ENCODE peak calls at places on chromosomes 6 and 20, in seven cellular contexts. One of them, this sample, is unnamed.

GRCh38 chr6:1527098-1527497 is 82.6 kb upstream of the FOXC1 start:
- DNase-seq in nucleus accumbens: peak; percentile 54
- DNase-seq in GM18507: no peak
- DNase-seq in transverse colon: peak; percentile 24
- DNase-seq in type B pancreatic cell: no peak
- DNase-seq in stimulated activated CD4-positive, alpha-beta T cell treated with anti-CD3 and anti-CD28 coated beads, Interleukin-4, amount 100 ng/mL, for 1 hour: peak; percentile 38
- DNase-seq in tibial artery: peak; percentile 78
- DNase-seq in this sample: no peak

GRCh38 chr6:29424575-29424974 is 9.8 kb downstream of the OR12D1 start:
- DNase-seq in type B pancreatic cell: no peak
- DNase-seq in nucleus accumbens: no peak
- DNase-seq in GM18507: no peak
- DNase-seq in stimulated activated CD4-positive, alpha-beta T cell treated with anti-CD3 and anti-CD28 coated beads, Interleukin-4, amount 100 ng/mL, for 1 hour: no peak
- DNase-seq in tibial artery: no peak
- DNase-seq in transverse colon: no peak
- DNase-seq in this sample: no peak

GRCh38 chr6:106475280-106475679 is 114.8 kb downstream of the CRYBG1 start:
- DNase-seq in nucleus accumbens: no peak
- DNase-seq in stimulated activated CD4-positive, alpha-beta T cell treated with anti-CD3 and anti-CD28 coated beads, Interleukin-4, amount 100 ng/mL, for 1 hour: no peak
- DNase-seq in GM18507: no peak
- DNase-seq in tibial artery: no peak
- DNase-seq in transverse colon: no peak
- DNase-seq in type B pancreatic cell: no peak
- DNase-seq in this sample: no peak

GRCh38 chr6:139133272-139133671 is 1.6 kb upstream of the HECA start:
- DNase-seq in GM18507: no peak
- DNase-seq in stimulated activated CD4-positive, alpha-beta T cell treated with anti-CD3 and anti-CD28 coated beads, Interleukin-4, amount 100 ng/mL, for 1 hour: no peak
- DNase-seq in transverse colon: peak; percentile 44
- DNase-seq in type B pancreatic cell: no peak
- DNase-seq in tibial artery: no peak
- DNase-seq in nucleus accumbens: no peak
- DNase-seq in this sample: no peak

GRCh38 chr20:5818346-5818681 is 68.1 kb downstream of the SHLD1 start:
- DNase-seq in tibial artery: no peak
- DNase-seq in GM18507: no peak
- DNase-seq in type B pancreatic cell: no peak
- DNase-seq in transverse colon: no peak
- DNase-seq in stimulated activated CD4-positive, alpha-beta T cell treated with anti-CD3 and anti-CD28 coated beads, Interleukin-4, amount 100 ng/mL, for 1 hour: no peak
- DNase-seq in nucleus accumbens: no peak
- DNase-seq in this sample: no peak

GRCh38 chr6:130075879-130076278 is 57.5 kb downstream of the L3MBTL3 start:
- DNase-seq in GM18507: no peak
- DNase-seq in tibial artery: no peak
- DNase-seq in nucleus accumbens: no peak
- DNase-seq in transverse colon: no peak
- DNase-seq in stimulated activated CD4-positive, alpha-beta T cell treated with anti-CD3 and anti-CD28 coated beads, Interleukin-4, amount 100 ng/mL, for 1 hour: no peak
- DNase-seq in type B pancreatic cell: no peak
- DNase-seq in this sample: no peak

GRCh38 chr20:56442381-56443365 is 25.8 kb upstream of the RTF2 start:
- DNase-seq in type B pancreatic cell: no peak
- DNase-seq in tibial artery: peak; percentile 23
- DNase-seq in GM18507: no peak
- DNase-seq in transverse colon: no peak
- DNase-seq in stimulated activated CD4-positive, alpha-beta T cell treated with anti-CD3 and anti-CD28 coated beads, Interleukin-4, amount 100 ng/mL, for 1 hour: no peak
- DNase-seq in nucleus accumbens: no peak
- DNase-seq in this sample: peak; percentile 26

GRCh38 chr6:105357147-105357546 is 45.7 kb downstream of the PREP start:
- DNase-seq in transverse colon: no peak
- DNase-seq in type B pancreatic cell: no peak
- DNase-seq in tibial artery: no peak
- DNase-seq in stimulated activated CD4-positive, alpha-beta T cell treated with anti-CD3 and anti-CD28 coated beads, Interleukin-4, amount 100 ng/mL, for 1 hour: no peak
- DNase-seq in nucleus accumbens: no peak
- DNase-seq in GM18507: no peak
- DNase-seq in this sample: no peak

GRCh38 chr20:29079769-29080690 is 2177.4 kb upstream of the DEFB115 start:
- DNase-seq in stimulated activated CD4-positive, alpha-beta T cell treated with anti-CD3 and anti-CD28 coated beads, Interleukin-4, amount 100 ng/mL, for 1 hour: peak; percentile 25
- DNase-seq in type B pancreatic cell: no peak
- DNase-seq in transverse colon: no peak
- DNase-seq in nucleus accumbens: no peak
- DNase-seq in GM18507: no peak
- DNase-seq in tibial artery: no peak
- DNase-seq in this sample: peak; percentile 66

GRCh38 chr20:61391812-61392520 is 139.9 kb downstream of the CDH4 start:
- DNase-seq in nucleus accumbens: no peak
- DNase-seq in stimulated activated CD4-positive, alpha-beta T cell treated with anti-CD3 and anti-CD28 coated beads, Interleukin-4, amount 100 ng/mL, for 1 hour: no peak
- DNase-seq in GM18507: no peak
- DNase-seq in tibial artery: no peak
- DNase-seq in transverse colon: no peak
- DNase-seq in type B pancreatic cell: no peak
- DNase-seq in this sample: no peak

GRCh38 chr20:59560588-59561227 is 43.6 kb upstream of the PHACTR3 start:
- DNase-seq in stimulated activated CD4-positive, alpha-beta T cell treated with anti-CD3 and anti-CD28 coated beads, Interleukin-4, amount 100 ng/mL, for 1 hour: no peak
- DNase-seq in nucleus accumbens: no peak
- DNase-seq in transverse colon: no peak
- DNase-seq in type B pancreatic cell: no peak
- DNase-seq in GM18507: no peak
- DNase-seq in tibial artery: no peak
- DNase-seq in this sample: no peak

GRCh38 chr6:111601875-111602274 is 3.8 kb downstream of the TRAF3IP2 start:
- DNase-seq in type B pancreatic cell: no peak
- DNase-seq in GM18507: no peak
- DNase-seq in nucleus accumbens: no peak
- DNase-seq in tibial artery: peak; percentile 82
- DNase-seq in stimulated activated CD4-positive, alpha-beta T cell treated with anti-CD3 and anti-CD28 coated beads, Interleukin-4, amount 100 ng/mL, for 1 hour: no peak
- DNase-seq in transverse colon: peak; percentile 40
- DNase-seq in this sample: no peak

GRCh38 chr6:49890988-49891387 is 24.7 kb upstream of the CRISP1 start:
- DNase-seq in transverse colon: no peak
- DNase-seq in GM18507: no peak
- DNase-seq in nucleus accumbens: no peak
- DNase-seq in tibial artery: no peak
- DNase-seq in type B pancreatic cell: no peak
- DNase-seq in stimulated activated CD4-positive, alpha-beta T cell treated with anti-CD3 and anti-CD28 coated beads, Interleukin-4, amount 100 ng/mL, for 1 hour: no peak
- DNase-seq in this sample: no peak

GRCh38 chr6:4603291-4603690 is 172.9 kb upstream of the CDYL start:
- DNase-seq in tibial artery: peak; percentile 82
- DNase-seq in type B pancreatic cell: no peak
- DNase-seq in nucleus accumbens: no peak
- DNase-seq in transverse colon: peak; percentile 17
- DNase-seq in GM18507: no peak
- DNase-seq in stimulated activated CD4-positive, alpha-beta T cell treated with anti-CD3 and anti-CD28 coated beads, Interleukin-4, amount 100 ng/mL, for 1 hour: no peak
- DNase-seq in this sample: no peak

GRCh38 chr6:29992792-29993191 is 50.5 kb downstream of the HLA-A start:
- DNase-seq in GM18507: no peak
- DNase-seq in stimulated activated CD4-positive, alpha-beta T cell treated with anti-CD3 and anti-CD28 coated beads, Interleukin-4, amount 100 ng/mL, for 1 hour: no peak
- DNase-seq in tibial artery: no peak
- DNase-seq in transverse colon: no peak
- DNase-seq in type B pancreatic cell: no peak
- DNase-seq in nucleus accumbens: no peak
- DNase-seq in this sample: no peak

GRCh38 chr6:129677634-129678325 is 32.2 kb downstream of the ARHGAP18 start:
- DNase-seq in transverse colon: no peak
- DNase-seq in GM18507: no peak
- DNase-seq in stimulated activated CD4-positive, alpha-beta T cell treated with anti-CD3 and anti-CD28 coated beads, Interleukin-4, amount 100 ng/mL, for 1 hour: no peak
- DNase-seq in nucleus accumbens: no peak
- DNase-seq in tibial artery: no peak
- DNase-seq in type B pancreatic cell: no peak
- DNase-seq in this sample: no peak

GRCh38 chr6:3610206-3610605 is 141.3 kb downstream of the PXDC1 start:
- DNase-seq in stimulated activated CD4-positive, alpha-beta T cell treated with anti-CD3 and anti-CD28 coated beads, Interleukin-4, amount 100 ng/mL, for 1 hour: no peak
- DNase-seq in transverse colon: no peak
- DNase-seq in tibial artery: no peak
- DNase-seq in GM18507: no peak
- DNase-seq in type B pancreatic cell: no peak
- DNase-seq in nucleus accumbens: no peak
- DNase-seq in this sample: no peak

GRCh38 chr6:9499709-9500108 is 915.2 kb downstream of the TFAP2A start:
- DNase-seq in stimulated activated CD4-positive, alpha-beta T cell treated with anti-CD3 and anti-CD28 coated beads, Interleukin-4, amount 100 ng/mL, for 1 hour: no peak
- DNase-seq in type B pancreatic cell: no peak
- DNase-seq in transverse colon: no peak
- DNase-seq in nucleus accumbens: no peak
- DNase-seq in GM18507: no peak
- DNase-seq in tibial artery: no peak
- DNase-seq in this sample: no peak

GRCh38 chr6:85344996-85345395 is 104.9 kb upstream of the NT5E start:
- DNase-seq in transverse colon: no peak
- DNase-seq in type B pancreatic cell: no peak
- DNase-seq in nucleus accumbens: no peak
- DNase-seq in tibial artery: no peak
- DNase-seq in stimulated activated CD4-positive, alpha-beta T cell treated with anti-CD3 and anti-CD28 coated beads, Interleukin-4, amount 100 ng/mL, for 1 hour: no peak
- DNase-seq in GM18507: no peak
- DNase-seq in this sample: no peak

GRCh38 chr20:22801528-22801927 is 217.2 kb upstream of the FOXA2 start:
- DNase-seq in stimulated activated CD4-positive, alpha-beta T cell treated with anti-CD3 and anti-CD28 coated beads, Interleukin-4, amount 100 ng/mL, for 1 hour: no peak
- DNase-seq in transverse colon: no peak
- DNase-seq in tibial artery: no peak
- DNase-seq in nucleus accumbens: no peak
- DNase-seq in type B pancreatic cell: no peak
- DNase-seq in GM18507: no peak
- DNase-seq in this sample: no peak

GRCh38 chr20:32638848-32639247 is 34.9 kb downstream of the C20orf203 start:
- DNase-seq in tibial artery: no peak
- DNase-seq in nucleus accumbens: no peak
- DNase-seq in GM18507: no peak
- DNase-seq in type B pancreatic cell: no peak
- DNase-seq in stimulated activated CD4-positive, alpha-beta T cell treated with anti-CD3 and anti-CD28 coated beads, Interleukin-4, amount 100 ng/mL, for 1 hour: no peak
- DNase-seq in transverse colon: no peak
- DNase-seq in this sample: no peak

GRCh38 chr6:33984466-33985332 is 161.2 kb downstream of the GRM4 start:
- DNase-seq in tibial artery: peak; percentile 38
- DNase-seq in GM18507: no peak
- DNase-seq in transverse colon: no peak
- DNase-seq in stimulated activated CD4-positive, alpha-beta T cell treated with anti-CD3 and anti-CD28 coated beads, Interleukin-4, amount 100 ng/mL, for 1 hour: no peak
- DNase-seq in type B pancreatic cell: peak; percentile 50
- DNase-seq in nucleus accumbens: no peak
- DNase-seq in this sample: peak; percentile 2

GRCh38 chr20:63214514-63214913 is 1.4 kb downstream of the YTHDF1 start:
- DNase-seq in GM18507: no peak
- DNase-seq in type B pancreatic cell: no peak
- DNase-seq in tibial artery: no peak
- DNase-seq in stimulated activated CD4-positive, alpha-beta T cell treated with anti-CD3 and anti-CD28 coated beads, Interleukin-4, amount 100 ng/mL, for 1 hour: no peak
- DNase-seq in transverse colon: no peak
- DNase-seq in nucleus accumbens: no peak
- DNase-seq in this sample: no peak

GRCh38 chr6:137488736-137489409 is 5.3 kb downstream of the OLIG3 start:
- DNase-seq in nucleus accumbens: no peak
- DNase-seq in tibial artery: no peak
- DNase-seq in transverse colon: no peak
- DNase-seq in GM18507: no peak
- DNase-seq in stimulated activated CD4-positive, alpha-beta T cell treated with anti-CD3 and anti-CD28 coated beads, Interleukin-4, amount 100 ng/mL, for 1 hour: no peak
- DNase-seq in type B pancreatic cell: no peak
- DNase-seq in this sample: peak; percentile 12

GRCh38 chr20:61682114-61682997 is 383.3 kb downstream of the TAF4 start:
- DNase-seq in stimulated activated CD4-positive, alpha-beta T cell treated with anti-CD3 and anti-CD28 coated beads, Interleukin-4, amount 100 ng/mL, for 1 hour: no peak
- DNase-seq in transverse colon: no peak
- DNase-seq in GM18507: no peak
- DNase-seq in nucleus accumbens: no peak
- DNase-seq in tibial artery: no peak
- DNase-seq in type B pancreatic cell: no peak
- DNase-seq in this sample: no peak

This sample was measured in stimulated activated naive CD8-positive, alpha-beta T cell treated with anti-CD3 and anti-CD28 coated beads, Interleukin-15, amount 100 ng/mL, for 72 hours.